ENCODE peak calls at places on chromosomes 1 and 21, in seven cellular contexts. I is HCT116, R is SK-N-SH, W is H1, A is upper lobe of left lung, E is suprapubic skin, V is prostate gland. O is an unnamed sample.

GRCh38 chr1:165807613-165808012 is 19.8 kb upstream of the UCK2 start:
- DNase-seq in R (no peak), I (no peak), W (no peak), A (no peak), E (no peak), V (no peak), O (no peak)

GRCh38 chr1:8712413-8713229 is 104.8 kb downstream of the RERE start:
- DNase-seq in W (no peak), V (no peak), I (no peak), E (no peak), R (no peak), A (no peak), O (no peak)

GRCh38 chr1:217333939-217334338 is 297.0 kb downstream of the GPATCH2 start:
- DNase-seq in W (peak), V (no peak), I (peak), R (peak), A (no peak), E (no peak), O (peak)

GRCh38 chr1:27603962-27604578 is at the start of gene AHDC1:
- DNase-seq in W (peak), I (peak), E (peak), A (peak), R (peak), V (peak), O (peak)

GRCh38 chr1:40381268-40382109 is 8.0 kb downstream of the SMAP2 start:
- DNase-seq in E (no peak), A (no peak), I (no peak), W (no peak), V (no peak), R (no peak), O (no peak)

GRCh38 chr1:86972262-86972661 is 57.8 kb downstream of the HS2ST1 start:
- DNase-seq in V (no peak), A (no peak), E (no peak), R (no peak), I (no peak), W (no peak), O (no peak)

GRCh38 chr1:26537951-26538352 is 8.4 kb downstream of the RPS6KA1 start:
- DNase-seq in I (no peak), R (no peak), V (no peak), E (no peak), A (no peak), W (peak), O (peak)

GRCh38 chr1:24427469-24427862 is 11.9 kb downstream of the NIPAL3 start:
- DNase-seq in R (no peak), A (no peak), E (no peak), I (no peak), W (no peak), V (no peak), O (no peak)

GRCh38 chr1:7642781-7643180 is 128.3 kb upstream of the VAMP3 start:
- DNase-seq in I (no peak), A (no peak), R (no peak), V (no peak), E (no peak), W (no peak), O (no peak)

GRCh38 chr1:200624679-200625335 is 4.3 kb upstream of the KIF14 start:
- DNase-seq in E (no peak), V (no peak), A (no peak), I (no peak), W (no peak), R (no peak), O (no peak)

GRCh38 chr21:34027727-34028461 is 45.5 kb upstream of the MRPS6 start:
- DNase-seq in V (no peak), R (no peak), E (no peak), I (no peak), W (no peak), A (no peak), O (no peak)

GRCh38 chr1:230750576-230750975 is 3.4 kb downstream of the CAPN9 start:
- DNase-seq in E (no peak), R (no peak), A (peak), I (no peak), W (no peak), V (no peak), O (peak)

GRCh38 chr1:193070942-193071341 is 11.5 kb downstream of the RO60 start:
- DNase-seq in A (no peak), V (no peak), W (no peak), R (no peak), I (no peak), E (no peak), O (no peak)

GRCh38 chr1:56430141-56430839 is 149.1 kb downstream of the PLPP3 start:
- DNase-seq in E (no peak), I (no peak), W (no peak), A (no peak), V (no peak), R (peak), O (no peak)

GRCh38 chr1:156726549-156727226 is 1.6 kb upstream of the METTL25B start:
- DNase-seq in I (peak), E (no peak), R (peak), V (no peak), A (no peak), W (no peak), O (peak)

GRCh38 chr1:117679299-117679698 is 73.5 kb downstream of the TENT5C start:
- DNase-seq in V (no peak), W (no peak), A (no peak), R (no peak), I (no peak), E (no peak), O (no peak)

GRCh38 chr1:72827285-72827684 is 544.9 kb upstream of the NEGR1 start:
- DNase-seq in R (no peak), I (no peak), A (no peak), W (no peak), V (no peak), E (no peak), O (no peak)

GRCh38 chr1:67583462-67583950 is 101.5 kb upstream of the GADD45A start:
- DNase-seq in E (no peak), W (no peak), R (no peak), A (no peak), V (no peak), I (no peak), O (no peak)

GRCh38 chr1:116777831-116778830 is 23.9 kb downstream of the CD2 start:
- DNase-seq in A (no peak), E (no peak), W (peak), R (no peak), V (no peak), I (no peak), O (no peak)

GRCh38 chr1:98702976-98703375 is 41.5 kb downstream of the SNX7 start:
- DNase-seq in R (no peak), E (no peak), A (no peak), W (no peak), V (no peak), I (no peak), O (no peak)

GRCh38 chr1:177164380-177165068 is at the start of gene ASTN1:
- DNase-seq in V (no peak), R (peak), W (peak), A (peak), E (no peak), I (no peak), O (no peak)

DNA sequence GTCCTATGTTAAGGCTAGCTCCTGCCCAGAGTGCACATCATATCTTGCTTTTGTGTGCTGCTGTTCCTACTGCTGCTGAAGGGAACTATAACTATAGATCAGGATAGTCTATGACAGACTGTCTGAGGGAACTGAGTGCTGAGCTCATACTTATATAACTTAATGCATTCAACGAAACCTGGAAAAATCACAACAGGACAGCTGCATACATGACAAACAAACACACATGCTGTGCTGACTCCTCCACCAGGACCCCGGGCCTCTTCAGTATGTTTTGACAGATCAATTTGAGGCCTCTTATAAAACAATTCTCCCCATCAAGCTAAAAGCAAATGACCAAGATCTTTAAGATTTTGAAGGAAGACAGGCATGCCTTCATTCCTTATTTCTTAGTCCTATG is 1031.4 kb upstream of the ADGRL2 start:
- DNase-seq in A (no peak), V (no peak), R (no peak), E (no peak), I (no peak), W (no peak), O (no peak)
- TF ChIP-seq POLR2AphosphoS5 in A (no peak), V (no peak), R (no peak), E (no peak), I (no peak), W (no peak), O (no peak)

GRCh38 chr1:20696397-20697333 is 21.1 kb downstream of the KIF17 start:
- DNase-seq in V (peak), I (peak), R (peak), E (peak), A (peak), W (peak), O (peak)
- TF ChIP-seq POLR2AphosphoS5 in V (peak), I (peak), R (no peak), E (no peak), A (peak), W (no peak), O (peak)

GRCh38 chr1:203702130-203702577 is 62.8 kb upstream of the LAX1 start:
- DNase-seq in E (no peak), A (no peak), R (peak), I (peak), V (peak), W (peak), O (peak)
- TF ChIP-seq POLR2AphosphoS5 in E (no peak), A (no peak), R (no peak), I (no peak), V (peak), W (no peak), O (no peak)

GRCh38 chr21:45317401-45318145 is 29.9 kb upstream of the POFUT2 start:
- DNase-seq in E (peak), R (no peak), A (peak), V (no peak), I (peak), W (peak), O (no peak)
- TF ChIP-seq POLR2AphosphoS5 in E (no peak), R (no peak), A (peak), V (no peak), I (no peak), W (no peak), O (peak)

DNA sequence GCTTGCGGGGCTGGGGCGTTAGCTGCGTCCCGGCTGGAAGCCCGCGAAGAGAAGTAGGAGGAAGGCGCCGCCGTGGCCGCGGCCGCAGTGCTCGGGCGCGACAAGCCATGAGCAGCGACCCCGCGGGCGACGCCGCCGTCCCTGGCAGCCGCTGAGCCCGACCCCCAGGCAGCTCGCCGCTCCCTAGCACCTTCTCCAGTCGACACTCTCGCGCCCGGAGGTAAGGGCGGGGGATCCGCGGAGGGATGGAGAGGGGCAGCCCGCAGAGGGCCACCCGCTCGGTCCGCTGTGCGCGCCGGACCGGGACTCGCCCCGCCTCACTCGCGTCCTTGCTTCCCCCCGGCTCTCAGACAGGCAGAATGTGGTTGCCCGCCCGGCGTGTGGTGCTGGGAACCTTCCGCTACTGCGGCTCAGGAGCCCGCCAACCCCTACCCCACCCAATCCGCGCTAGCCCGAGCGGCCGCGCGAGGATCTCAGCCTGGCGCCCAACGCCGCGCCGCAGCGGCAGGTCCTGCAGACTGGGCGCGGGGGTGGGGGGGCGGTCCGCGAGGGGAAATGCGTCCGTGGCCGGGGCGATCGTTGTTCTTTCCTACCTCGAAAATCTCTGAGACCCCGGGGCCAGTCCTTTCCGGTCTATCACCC is at the start of gene LRRC8C:
- DNase-seq in R (peak), E (peak), I (peak), W (no peak), V (peak), A (peak), O (peak)
- TF ChIP-seq POLR2AphosphoS5 in R (no peak), E (no peak), I (peak), W (no peak), V (no peak), A (peak), O (no peak)

GRCh38 chr1:206487970-206488369 is 17.7 kb downstream of the IKBKE start:
- DNase-seq in I (no peak), V (no peak), W (no peak), E (no peak), A (no peak), R (no peak), O (no peak)
- TF ChIP-seq POLR2AphosphoS5 in I (no peak), V (no peak), W (no peak), E (no peak), A (no peak), R (no peak), O (no peak)

GRCh38 chr1:182699673-182700350 is 15.4 kb upstream of the RGS8 start:
- DNase-seq in V (no peak), I (no peak), R (no peak), W (peak), E (no peak), A (peak), O (no peak)

GRCh38 chr1:182702826-182703524 is 18.6 kb upstream of the RGS8 start:
- DNase-seq in I (no peak), R (peak), E (no peak), V (no peak), A (no peak), W (no peak), O (no peak)

GRCh38 chr1:182700351-182700709 is 15.9 kb upstream of the RGS8 start:
- DNase-seq in R (no peak), I (no peak), E (no peak), A (no peak), V (no peak), W (no peak), O (no peak)

GRCh38 chr1:182703539-182703938 is 19.2 kb upstream of the RGS8 start:
- DNase-seq in A (no peak), E (no peak), W (no peak), R (peak), I (no peak), V (no peak), O (no peak)

GRCh38 chr1:182698977-182699672 is 14.7 kb upstream of the RGS8 start:
- DNase-seq in V (no peak), A (no peak), I (no peak), E (peak), R (no peak), W (no peak), O (no peak)
- TF ChIP-seq POLR2AphosphoS5 in V (no peak), A (no peak), I (no peak), E (no peak), R (no peak), W (no peak), O (no peak)

DNA sequence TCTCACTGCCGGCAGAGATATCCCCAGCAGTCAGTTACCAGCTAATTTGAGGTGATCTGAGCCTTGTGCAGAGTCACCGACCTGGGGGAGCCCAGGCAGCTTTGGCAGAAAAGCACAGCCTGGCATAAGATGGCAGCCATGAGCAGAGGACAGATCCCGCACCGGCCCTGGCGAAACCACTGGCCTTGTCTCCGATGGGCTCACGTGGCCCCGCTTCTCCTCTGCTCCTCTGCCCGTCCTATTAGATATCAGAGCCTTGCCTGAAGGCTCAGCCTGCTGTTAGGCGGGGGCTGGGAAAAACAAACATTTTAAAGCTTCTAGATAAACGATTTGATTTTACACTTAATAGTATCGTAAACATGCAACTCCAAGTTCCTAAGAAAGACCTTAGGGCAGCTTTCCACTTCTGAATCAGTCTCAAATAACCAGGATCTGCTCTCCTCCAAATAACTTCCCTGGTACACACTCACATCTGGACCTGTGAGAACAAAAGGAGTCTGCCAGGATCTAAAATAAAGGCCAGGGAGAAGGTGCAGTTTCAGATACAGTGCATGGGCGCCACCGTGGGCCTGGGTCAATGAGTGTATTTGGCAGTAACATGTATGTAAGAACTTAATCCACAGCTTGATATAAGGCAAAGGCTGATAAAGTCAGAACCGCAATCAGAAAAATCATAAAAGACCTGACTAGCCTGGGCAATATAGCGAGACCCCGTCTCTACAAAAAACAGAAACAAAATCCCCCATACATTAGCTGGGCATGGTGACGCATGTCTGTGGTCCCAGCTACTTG is 10.0 kb downstream of the EDARADD start:
- DNase-seq in R (no peak), V (peak), I (no peak), E (no peak), W (no peak), A (peak), O (no peak)
- TF ChIP-seq POLR2AphosphoS5 in R (no peak), V (no peak), I (no peak), E (no peak), W (no peak), A (no peak), O (no peak)

GRCh38 chr21:38986460-38987395 is 181.0 kb downstream of the ETS2 start:
- DNase-seq in W (no peak), E (no peak), R (no peak), I (no peak), A (no peak), V (no peak), O (no peak)

GRCh38 chr21:38983560-38983959 is 177.8 kb downstream of the ETS2 start:
- DNase-seq in V (no peak), W (no peak), R (no peak), E (no peak), A (no peak), I (no peak), O (no peak)

GRCh38 chr21:38985423-38986378 is 180.0 kb downstream of the ETS2 start:
- DNase-seq in W (no peak), R (peak), V (peak), I (no peak), E (peak), A (no peak), O (peak)

GRCh38 chr21:38984568-38984967 is 178.8 kb downstream of the ETS2 start:
- DNase-seq in E (no peak), R (peak), I (no peak), A (no peak), V (no peak), W (no peak), O (no peak)

GRCh38 chr21:38984982-38985422 is 179.3 kb downstream of the ETS2 start:
- DNase-seq in E (no peak), I (no peak), A (no peak), W (no peak), R (peak), V (no peak), O (no peak)
- TF ChIP-seq POLR2AphosphoS5 in E (no peak), I (no peak), A (no peak), W (no peak), R (peak), V (peak), O (peak)